ENCODE peak calls at places on chromosomes 1 and 21, in ten cellular contexts. One of them, this sample, is unnamed.

GRCh38 chr1:200296091-200296661 is 113.7 kb downstream of the ZNF281 start:
- DNase-seq in GM04504: no peak
- DNase-seq in NCI-H1092: no peak
- DNase-seq in stimulated activated naive CD8-positive, alpha-beta T cell treated with anti-CD3 and anti-CD28 coated beads, Interleukin-15, amount 100 ng/mL, for 72 hours: no peak
- DNase-seq in AG08396: no peak
- DNase-seq in left ventricle myocardium superior: no peak
- DNase-seq in colonic mucosa: no peak
- DNase-seq in HS-27A: no peak
- DNase-seq in effector CD4-positive, alpha-beta T cell: no peak
- DNase-seq in fibroblast of lung: no peak
- DNase-seq in this sample: no peak

GRCh38 chr1:183300828-183301227 is 114.8 kb downstream of the LAMC2 start:
- DNase-seq in GM04504: no peak
- DNase-seq in NCI-H1092: no peak
- DNase-seq in effector CD4-positive, alpha-beta T cell: no peak
- DNase-seq in stimulated activated naive CD8-positive, alpha-beta T cell treated with anti-CD3 and anti-CD28 coated beads, Interleukin-15, amount 100 ng/mL, for 72 hours: no peak
- DNase-seq in HS-27A: no peak
- DNase-seq in colonic mucosa: no peak
- DNase-seq in fibroblast of lung: no peak
- DNase-seq in left ventricle myocardium superior: no peak
- DNase-seq in AG08396: no peak
- DNase-seq in this sample: no peak

GRCh38 chr1:118101445-118101844 is 83.6 kb downstream of the SPAG17 start:
- DNase-seq in left ventricle myocardium superior: no peak
- DNase-seq in NCI-H1092: no peak
- DNase-seq in effector CD4-positive, alpha-beta T cell: no peak
- DNase-seq in GM04504: peak; percentile 82
- DNase-seq in colonic mucosa: no peak
- DNase-seq in stimulated activated naive CD8-positive, alpha-beta T cell treated with anti-CD3 and anti-CD28 coated beads, Interleukin-15, amount 100 ng/mL, for 72 hours: no peak
- DNase-seq in fibroblast of lung: peak; percentile 72
- DNase-seq in AG08396: no peak
- DNase-seq in HS-27A: no peak
- DNase-seq in this sample: peak; percentile 72

GRCh38 chr1:53584446-53585102 is 125.4 kb downstream of the DMRTB1 start:
- DNase-seq in colonic mucosa: no peak
- DNase-seq in effector CD4-positive, alpha-beta T cell: no peak
- DNase-seq in stimulated activated naive CD8-positive, alpha-beta T cell treated with anti-CD3 and anti-CD28 coated beads, Interleukin-15, amount 100 ng/mL, for 72 hours: no peak
- DNase-seq in left ventricle myocardium superior: no peak
- DNase-seq in GM04504: no peak
- DNase-seq in AG08396: no peak
- DNase-seq in HS-27A: no peak
- DNase-seq in NCI-H1092: no peak
- DNase-seq in fibroblast of lung: no peak
- DNase-seq in this sample: no peak

GRCh38 chr21:35622612-35623011 is 437.7 kb downstream of the SETD4 start:
- DNase-seq in NCI-H1092: no peak
- DNase-seq in effector CD4-positive, alpha-beta T cell: no peak
- DNase-seq in colonic mucosa: no peak
- DNase-seq in fibroblast of lung: no peak
- DNase-seq in left ventricle myocardium superior: no peak
- DNase-seq in GM04504: no peak
- DNase-seq in AG08396: no peak
- DNase-seq in stimulated activated naive CD8-positive, alpha-beta T cell treated with anti-CD3 and anti-CD28 coated beads, Interleukin-15, amount 100 ng/mL, for 72 hours: no peak
- DNase-seq in HS-27A: no peak
- DNase-seq in this sample: no peak

GRCh38 chr1:190067592-190067991 is 410.1 kb downstream of the BRINP3 start:
- DNase-seq in NCI-H1092: no peak
- DNase-seq in AG08396: peak; percentile 5
- DNase-seq in left ventricle myocardium superior: no peak
- DNase-seq in HS-27A: no peak
- DNase-seq in effector CD4-positive, alpha-beta T cell: no peak
- DNase-seq in colonic mucosa: no peak
- DNase-seq in fibroblast of lung: peak; percentile 72
- DNase-seq in GM04504: no peak
- DNase-seq in stimulated activated naive CD8-positive, alpha-beta T cell treated with anti-CD3 and anti-CD28 coated beads, Interleukin-15, amount 100 ng/mL, for 72 hours: no peak
- DNase-seq in this sample: peak; percentile 38

GRCh38 chr1:93703649-93704048 is 22.0 kb upstream of the BCAR3 start:
- DNase-seq in stimulated activated naive CD8-positive, alpha-beta T cell treated with anti-CD3 and anti-CD28 coated beads, Interleukin-15, amount 100 ng/mL, for 72 hours: no peak
- DNase-seq in HS-27A: no peak
- DNase-seq in NCI-H1092: no peak
- DNase-seq in fibroblast of lung: no peak
- DNase-seq in effector CD4-positive, alpha-beta T cell: no peak
- DNase-seq in colonic mucosa: no peak
- DNase-seq in left ventricle myocardium superior: no peak
- DNase-seq in AG08396: no peak
- DNase-seq in GM04504: no peak
- DNase-seq in this sample: no peak

GRCh38 chr21:44374601-44375280 is 21.3 kb downstream of the TRPM2 start:
- DNase-seq in NCI-H1092: no peak
- DNase-seq in GM04504: no peak
- DNase-seq in effector CD4-positive, alpha-beta T cell: no peak
- DNase-seq in HS-27A: no peak
- DNase-seq in fibroblast of lung: no peak
- DNase-seq in stimulated activated naive CD8-positive, alpha-beta T cell treated with anti-CD3 and anti-CD28 coated beads, Interleukin-15, amount 100 ng/mL, for 72 hours: no peak
- DNase-seq in left ventricle myocardium superior: no peak
- DNase-seq in colonic mucosa: no peak
- DNase-seq in AG08396: no peak
- DNase-seq in this sample: no peak

GRCh38 chr1:112358798-112359408 is 37.1 kb upstream of the CTTNBP2NL start:
- DNase-seq in AG08396: peak; percentile 69
- DNase-seq in colonic mucosa: peak; percentile 76
- DNase-seq in stimulated activated naive CD8-positive, alpha-beta T cell treated with anti-CD3 and anti-CD28 coated beads, Interleukin-15, amount 100 ng/mL, for 72 hours: peak; percentile 37
- DNase-seq in left ventricle myocardium superior: peak; percentile 83
- DNase-seq in GM04504: no peak
- DNase-seq in effector CD4-positive, alpha-beta T cell: no peak
- DNase-seq in fibroblast of lung: peak; percentile 35
- DNase-seq in HS-27A: peak; percentile 22
- DNase-seq in NCI-H1092: peak; percentile 18
- DNase-seq in this sample: no peak

GRCh38 chr1:116273042-116273783 is 99.8 kb upstream of the ATP1A1 start:
- DNase-seq in NCI-H1092: no peak
- DNase-seq in fibroblast of lung: no peak
- DNase-seq in effector CD4-positive, alpha-beta T cell: no peak
- DNase-seq in colonic mucosa: no peak
- DNase-seq in GM04504: no peak
- DNase-seq in stimulated activated naive CD8-positive, alpha-beta T cell treated with anti-CD3 and anti-CD28 coated beads, Interleukin-15, amount 100 ng/mL, for 72 hours: no peak
- DNase-seq in left ventricle myocardium superior: peak; percentile 75
- DNase-seq in HS-27A: no peak
- DNase-seq in AG08396: no peak
- DNase-seq in this sample: peak; percentile 16

This sample was measured in skeletal muscle cell.